ENCODE peak calls at places on chromosomes 5 and 9, in nine cellular contexts. O is body of pancreas, Q is cardiac muscle cell, V is uterus, Y is foreskin fibroblast, C is pancreas, G is heart left ventricle, S is AG10803, D is keratinocyte. K is an unnamed sample.

GRCh38 chr5:95823241-95823737 is 763 bp upstream of the GLRX start:
- DNase-seq in Q (no peak), Y (no peak), D (no peak), G (no peak), V (no peak), O (no peak), S (no peak), C (no peak), K (no peak)

GRCh38 chr5:126469925-126470324 is 46.7 kb downstream of the GRAMD2B start:
- DNase-seq in D (no peak), Y (no peak), O (no peak), S (no peak), C (no peak), V (no peak), Q (no peak), G (no peak), K (no peak)

GRCh38 chr9:129482521-129483466 is 138.1 kb downstream of the C9orf50 start:
- DNase-seq in V (peak), O (peak), Q (peak), Y (peak), C (peak), D (no peak), S (peak), G (peak), K (peak)

GRCh38 chr5:78647411-78647818 is 1.2 kb downstream of the LHFPL2 start:
- DNase-seq in Q (peak), O (peak), Y (peak), S (peak), C (peak), G (no peak), D (no peak), V (no peak), K (no peak)

GRCh38 chr9:20760246-20760901 is 76.3 kb downstream of the FOCAD start:
- DNase-seq in S (no peak), G (no peak), D (no peak), O (no peak), Y (no peak), V (no peak), Q (no peak), C (no peak), K (no peak)

GRCh38 chr5:61333351-61334223 is 1.5 kb downstream of the ZSWIM6 start:
- DNase-seq in G (peak), C (peak), Q (peak), S (peak), Y (peak), D (no peak), O (peak), V (peak), K (no peak)

GRCh38 chr5:111453290-111453689 is 59.0 kb downstream of the STARD4 start:
- DNase-seq in V (no peak), S (no peak), Y (peak), G (no peak), O (no peak), Q (no peak), D (no peak), C (no peak), K (no peak)

GRCh38 chr5:163569284-163569683 is 63.9 kb downstream of the MAT2B start:
- DNase-seq in G (no peak), O (no peak), C (no peak), V (no peak), S (peak), D (no peak), Y (peak), Q (no peak), K (no peak)

GRCh38 chr5:111512406-111513174 is at the start of gene STARD4:
- DNase-seq in G (peak), Y (peak), Q (peak), S (peak), O (peak), D (peak), V (peak), C (peak), K (peak)

GRCh38 chr9:75889977-75890540 is 414 bp upstream of the PCSK5 start:
- DNase-seq in V (peak), C (peak), Y (peak), D (no peak), G (no peak), Q (peak), S (peak), O (peak), K (no peak)

DNA sequence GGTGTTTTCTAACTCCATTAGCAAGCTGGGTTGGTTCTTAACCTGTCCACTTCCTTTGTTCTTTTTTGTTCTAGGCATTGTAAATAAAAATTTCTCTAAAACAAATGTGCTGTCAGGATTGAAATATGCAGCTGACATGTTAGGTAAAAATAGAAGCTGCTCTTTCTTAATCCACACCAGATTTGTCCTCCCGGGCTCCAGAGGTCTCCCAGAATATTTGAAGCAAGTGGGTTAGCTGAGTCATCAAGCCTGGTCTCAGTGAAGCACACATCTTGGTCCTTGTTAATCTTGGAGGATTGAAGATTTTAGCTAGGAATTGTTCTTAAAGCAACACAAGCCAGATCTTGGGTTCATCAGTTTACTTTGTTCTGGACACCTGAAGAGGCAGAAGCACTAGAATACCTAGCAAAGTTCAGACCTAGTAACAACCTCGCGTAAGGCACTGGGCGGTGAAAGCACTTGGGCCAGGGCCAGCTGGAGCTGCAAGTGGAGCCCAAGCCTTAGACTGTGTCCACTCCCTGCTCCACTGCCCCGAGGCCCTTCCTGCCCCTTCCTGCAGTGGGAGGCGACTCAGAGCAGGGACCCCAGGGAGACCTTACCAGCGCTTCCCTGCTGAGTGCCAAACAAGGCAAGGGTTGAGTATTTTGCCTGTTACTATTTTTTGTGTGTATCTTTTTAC is 36.5 kb downstream of the HABP4 start:
- DNase-seq in D (no peak), O (peak), C (peak), G (no peak), Q (peak), Y (peak), S (peak), V (peak), K (peak)
- H3K4me3 ChIP-seq in D (no peak), O (no peak), C (no peak), G (no peak), Q (no peak), Y (peak), S (no peak), V (no peak), K (no peak)

GRCh38 chr9:28770827-28771226 is 1197.5 kb upstream of the C9orf72 start:
- DNase-seq in S (no peak), G (no peak), V (no peak), C (no peak), Y (no peak), D (no peak), Q (no peak), O (no peak), K (no peak)
- TF ChIP-seq CTCF in S (no peak), G (no peak), V (no peak), C (no peak), Y (no peak), D (no peak), Q (no peak), O (no peak), K (no peak)

GRCh38 chr5:153969563-153969895 is 69.2 kb downstream of the FAM114A2 start:
- DNase-seq in S (no peak), G (no peak), Q (no peak), C (no peak), O (no peak), Y (no peak), D (no peak), V (no peak), K (no peak)

GRCh38 chr5:153964201-153965101 is 74.3 kb downstream of the FAM114A2 start:
- DNase-seq in Y (no peak), D (no peak), S (no peak), O (no peak), Q (no peak), C (no peak), V (no peak), G (no peak), K (no peak)

GRCh38 chr5:153968761-153969562 is 69.7 kb downstream of the FAM114A2 start:
- DNase-seq in Q (no peak), G (no peak), S (no peak), D (no peak), O (peak), V (no peak), C (no peak), Y (no peak), K (no peak)

GRCh38 chr5:153960269-153961215 is 78.2 kb downstream of the FAM114A2 start:
- DNase-seq in Y (peak), C (no peak), G (no peak), O (no peak), V (no peak), Q (no peak), D (no peak), S (peak), K (no peak)

GRCh38 chr5:153965102-153965645 is 73.5 kb downstream of the FAM114A2 start:
- DNase-seq in Y (peak), D (no peak), S (peak), G (no peak), Q (peak), V (peak), C (no peak), O (peak), K (no peak)
- H3K4me3 ChIP-seq in Y (no peak), D (no peak), S (no peak), G (no peak), Q (no peak), V (no peak), C (no peak), O (no peak), K (no peak)

DNA sequence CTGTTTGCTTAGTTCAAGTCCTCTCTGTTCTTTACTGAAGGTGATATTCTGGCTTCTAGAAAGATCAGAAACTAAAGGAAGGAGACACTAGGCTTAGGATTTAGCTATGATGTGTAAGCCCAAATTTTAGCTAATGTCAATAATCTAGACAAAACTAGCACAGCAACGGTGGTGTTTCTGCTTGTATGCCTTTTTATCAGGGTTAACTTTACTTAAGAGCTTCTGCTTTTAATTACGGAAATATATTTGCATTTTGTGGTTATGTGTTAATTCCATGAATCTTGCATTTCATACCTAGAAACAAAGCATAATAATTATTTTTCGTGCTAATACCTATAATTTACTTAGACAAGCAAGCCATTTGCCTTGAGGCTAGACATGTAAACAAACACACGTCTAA is 96.1 kb downstream of the PAX5 start:
- DNase-seq in Q (no peak), D (no peak), G (no peak), Y (no peak), C (no peak), O (no peak), S (no peak), V (no peak), K (no peak)
- TF ChIP-seq CTCF in Q (no peak), D (no peak), G (no peak), Y (no peak), C (no peak), O (no peak), S (no peak), V (no peak), K (no peak)

GRCh38 chr5:170892201-170892600 is 30.4 kb downstream of the RANBP17 start:
- DNase-seq in G (no peak), Y (peak), O (no peak), V (no peak), C (no peak), S (peak), Q (no peak), D (no peak), K (no peak)

GRCh38 chr5:170896779-170897178 is 35.0 kb downstream of the RANBP17 start:
- DNase-seq in Q (peak), D (no peak), S (peak), C (peak), G (no peak), V (no peak), Y (peak), O (peak), K (no peak)
- H3K4me3 ChIP-seq in Q (no peak), D (no peak), S (no peak), C (no peak), G (no peak), V (no peak), Y (no peak), O (no peak), K (no peak)